ENCODE peak calls at places on chromosomes 5 and 9, in nine cellular contexts. One of them, this sample, is unnamed.

GRCh38 chr5:38662088-38662487 is 105.6 kb upstream of the LIFR start:
- DNase-seq in transverse colon: no peak
- DNase-seq in HCT116: no peak
- DNase-seq in thyroid gland: no peak
- DNase-seq in body of pancreas: no peak
- DNase-seq in spleen: no peak
- DNase-seq in HepG2: no peak
- DNase-seq in stomach: no peak
- DNase-seq in esophagus squamous epithelium: no peak
- DNase-seq in this sample: no peak

GRCh38 chr5:138945421-138946240 is 70.5 kb upstream of the LRRTM2 start:
- DNase-seq in transverse colon: no peak
- DNase-seq in HCT116: no peak
- DNase-seq in thyroid gland: no peak
- DNase-seq in body of pancreas: no peak
- DNase-seq in spleen: peak; percentile 73
- DNase-seq in HepG2: no peak
- DNase-seq in stomach: no peak
- DNase-seq in esophagus squamous epithelium: no peak
- DNase-seq in this sample: no peak

GRCh38 chr5:56325039-56325438 is 91.9 kb upstream of the ANKRD55 start:
- DNase-seq in transverse colon: no peak
- DNase-seq in HCT116: no peak
- DNase-seq in thyroid gland: no peak
- DNase-seq in body of pancreas: no peak
- DNase-seq in spleen: no peak
- DNase-seq in HepG2: no peak
- DNase-seq in stomach: no peak
- DNase-seq in esophagus squamous epithelium: no peak
- DNase-seq in this sample: no peak

GRCh38 chr5:143938230-143938629 is 126.3 kb downstream of the HMHB1 start:
- DNase-seq in transverse colon: no peak
- DNase-seq in HCT116: no peak
- DNase-seq in thyroid gland: no peak
- DNase-seq in body of pancreas: no peak
- DNase-seq in spleen: no peak
- DNase-seq in HepG2: no peak
- DNase-seq in stomach: no peak
- DNase-seq in esophagus squamous epithelium: no peak
- DNase-seq in this sample: no peak

GRCh38 chr9:120737411-120737810 is 23.1 kb upstream of the MEGF9 start:
- DNase-seq in transverse colon: no peak
- DNase-seq in HCT116: no peak
- DNase-seq in thyroid gland: no peak
- DNase-seq in body of pancreas: no peak
- DNase-seq in spleen: no peak
- DNase-seq in HepG2: no peak
- DNase-seq in stomach: no peak
- DNase-seq in esophagus squamous epithelium: no peak
- DNase-seq in this sample: no peak

GRCh38 chr9:128265348-128265847 is 10.4 kb downstream of the GOLGA2 start:
- DNase-seq in transverse colon: no peak
- DNase-seq in HCT116: no peak
- DNase-seq in thyroid gland: no peak
- DNase-seq in body of pancreas: no peak
- DNase-seq in spleen: no peak
- DNase-seq in HepG2: no peak
- DNase-seq in stomach: no peak
- DNase-seq in esophagus squamous epithelium: no peak
- DNase-seq in this sample: no peak

GRCh38 chr5:134958755-134959154 is 9.0 kb upstream of the CATSPER3 start:
- DNase-seq in transverse colon: no peak
- DNase-seq in HCT116: no peak
- DNase-seq in thyroid gland: no peak
- DNase-seq in body of pancreas: no peak
- DNase-seq in spleen: no peak
- DNase-seq in HepG2: peak; percentile 73
- DNase-seq in stomach: no peak
- DNase-seq in esophagus squamous epithelium: no peak
- DNase-seq in this sample: no peak

GRCh38 chr5:54313311-54314270 is 3.2 kb upstream of the ARL15 start:
- DNase-seq in transverse colon: no peak
- DNase-seq in HCT116: no peak
- DNase-seq in thyroid gland: no peak
- DNase-seq in body of pancreas: no peak
- DNase-seq in spleen: no peak
- DNase-seq in HepG2: no peak
- DNase-seq in stomach: no peak
- DNase-seq in esophagus squamous epithelium: no peak
- DNase-seq in this sample: no peak

GRCh38 chr5:124650960-124651662 is 95.3 kb downstream of the ZNF608 start:
- DNase-seq in transverse colon: no peak
- DNase-seq in HCT116: no peak
- DNase-seq in thyroid gland: no peak
- DNase-seq in body of pancreas: no peak
- DNase-seq in spleen: no peak
- DNase-seq in HepG2: no peak
- DNase-seq in stomach: no peak
- DNase-seq in esophagus squamous epithelium: no peak
- DNase-seq in this sample: peak; percentile 21

GRCh38 chr5:124652892-124653441 is 93.5 kb downstream of the ZNF608 start:
- DNase-seq in transverse colon: no peak
- DNase-seq in HCT116: no peak
- DNase-seq in thyroid gland: no peak
- DNase-seq in body of pancreas: no peak
- DNase-seq in spleen: no peak
- DNase-seq in HepG2: no peak
- DNase-seq in stomach: no peak
- DNase-seq in esophagus squamous epithelium: no peak
- DNase-seq in this sample: no peak

GRCh38 chr5:124652514-124652819 is 94.0 kb downstream of the ZNF608 start:
- DNase-seq in transverse colon: no peak
- DNase-seq in HCT116: no peak
- DNase-seq in thyroid gland: no peak
- DNase-seq in body of pancreas: no peak
- DNase-seq in spleen: no peak
- DNase-seq in HepG2: no peak
- DNase-seq in stomach: no peak
- DNase-seq in esophagus squamous epithelium: no peak
- DNase-seq in this sample: no peak

GRCh38 chr5:124649548-124650501 is 96.6 kb downstream of the ZNF608 start:
- DNase-seq in transverse colon: peak; percentile 84
- DNase-seq in HCT116: no peak
- DNase-seq in thyroid gland: peak; percentile 46
- DNase-seq in body of pancreas: peak; percentile 65
- DNase-seq in spleen: peak; percentile 95
- DNase-seq in HepG2: no peak
- DNase-seq in stomach: peak; percentile 77
- DNase-seq in esophagus squamous epithelium: peak; percentile 41
- DNase-seq in this sample: no peak

DNA sequence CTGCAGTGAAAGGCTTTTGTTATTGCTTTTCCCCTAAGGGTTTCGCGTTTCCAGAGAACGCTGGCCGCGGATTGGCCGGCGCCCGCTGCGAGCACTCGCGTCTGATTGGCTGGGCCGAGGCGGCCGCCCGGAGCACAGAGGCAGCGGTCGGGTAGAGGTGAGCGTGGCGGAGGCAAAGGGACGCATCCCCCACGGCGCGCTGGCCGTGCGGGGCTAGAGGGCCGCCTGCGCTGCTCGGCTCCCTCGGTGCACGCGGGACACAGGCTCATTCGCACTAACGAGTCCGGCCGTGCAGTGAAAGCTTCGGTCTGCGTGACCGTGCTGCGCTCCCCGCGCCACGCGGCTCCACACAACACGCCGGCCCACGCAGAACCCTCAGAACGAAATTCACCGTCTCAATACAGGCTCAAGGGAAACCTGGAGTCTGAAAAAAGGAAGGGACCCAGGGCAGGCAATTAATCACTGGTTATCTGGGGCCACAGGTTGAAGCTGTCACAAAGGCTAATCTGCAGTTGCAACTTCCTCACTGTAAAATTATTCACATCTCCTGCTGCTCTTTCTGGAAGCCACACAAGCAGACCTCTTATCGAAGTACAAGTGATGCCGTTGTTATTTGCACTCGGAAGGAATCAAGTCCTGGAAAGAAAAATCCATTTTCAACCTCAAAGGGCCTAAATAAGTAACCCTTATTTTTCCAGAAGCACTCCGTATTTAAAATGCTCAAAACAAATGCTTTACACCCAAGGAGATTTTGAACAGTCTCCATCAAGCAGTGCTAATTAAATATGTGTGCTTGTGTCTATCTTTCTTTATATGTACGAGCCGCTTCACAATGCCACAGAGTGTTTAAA is 94.6 kb downstream of the ZNF608 start:
- DNase-seq in transverse colon: peak; percentile 86
- DNase-seq in HCT116: no peak
- DNase-seq in thyroid gland: peak; percentile 85
- DNase-seq in body of pancreas: peak; percentile 80
- DNase-seq in spleen: peak; percentile 92
- DNase-seq in HepG2: peak; percentile 52
- DNase-seq in stomach: peak; percentile 82
- DNase-seq in esophagus squamous epithelium: no peak
- DNase-seq in this sample: peak; percentile 92
- TF ChIP-seq POLR2A in transverse colon: peak; percentile 74
- TF ChIP-seq POLR2A in HCT116: peak; percentile 31
- TF ChIP-seq POLR2A in thyroid gland: no peak
- TF ChIP-seq POLR2A in body of pancreas: peak; percentile 78
- TF ChIP-seq POLR2A in spleen: no peak
- TF ChIP-seq POLR2A in HepG2: peak; percentile 27
- TF ChIP-seq POLR2A in stomach: no peak
- TF ChIP-seq POLR2A in esophagus squamous epithelium: peak; percentile 57
- TF ChIP-seq POLR2A in this sample: no peak

GRCh38 chr9:14321517-14322125 is 7.7 kb upstream of the NFIB start:
- DNase-seq in transverse colon: no peak
- DNase-seq in HCT116: no peak
- DNase-seq in thyroid gland: no peak
- DNase-seq in body of pancreas: no peak
- DNase-seq in spleen: no peak
- DNase-seq in HepG2: no peak
- DNase-seq in stomach: no peak
- DNase-seq in esophagus squamous epithelium: no peak
- DNase-seq in this sample: no peak

GRCh38 chr9:14320272-14321245 is 6.6 kb upstream of the NFIB start:
- DNase-seq in transverse colon: peak; percentile 22
- DNase-seq in HCT116: no peak
- DNase-seq in thyroid gland: peak; percentile 35
- DNase-seq in body of pancreas: no peak
- DNase-seq in spleen: no peak
- DNase-seq in HepG2: no peak
- DNase-seq in stomach: peak; percentile 43
- DNase-seq in esophagus squamous epithelium: no peak
- DNase-seq in this sample: no peak

GRCh38 chr9:14323083-14323968 is 9.4 kb upstream of the NFIB start:
- DNase-seq in transverse colon: no peak
- DNase-seq in HCT116: no peak
- DNase-seq in thyroid gland: no peak
- DNase-seq in body of pancreas: no peak
- DNase-seq in spleen: no peak
- DNase-seq in HepG2: no peak
- DNase-seq in stomach: no peak
- DNase-seq in esophagus squamous epithelium: no peak
- DNase-seq in this sample: no peak

GRCh38 chr9:14323969-14324366 is 10.0 kb upstream of the NFIB start:
- DNase-seq in transverse colon: no peak
- DNase-seq in HCT116: no peak
- DNase-seq in thyroid gland: no peak
- DNase-seq in body of pancreas: no peak
- DNase-seq in spleen: no peak
- DNase-seq in HepG2: no peak
- DNase-seq in stomach: no peak
- DNase-seq in esophagus squamous epithelium: no peak
- DNase-seq in this sample: no peak

DNA sequence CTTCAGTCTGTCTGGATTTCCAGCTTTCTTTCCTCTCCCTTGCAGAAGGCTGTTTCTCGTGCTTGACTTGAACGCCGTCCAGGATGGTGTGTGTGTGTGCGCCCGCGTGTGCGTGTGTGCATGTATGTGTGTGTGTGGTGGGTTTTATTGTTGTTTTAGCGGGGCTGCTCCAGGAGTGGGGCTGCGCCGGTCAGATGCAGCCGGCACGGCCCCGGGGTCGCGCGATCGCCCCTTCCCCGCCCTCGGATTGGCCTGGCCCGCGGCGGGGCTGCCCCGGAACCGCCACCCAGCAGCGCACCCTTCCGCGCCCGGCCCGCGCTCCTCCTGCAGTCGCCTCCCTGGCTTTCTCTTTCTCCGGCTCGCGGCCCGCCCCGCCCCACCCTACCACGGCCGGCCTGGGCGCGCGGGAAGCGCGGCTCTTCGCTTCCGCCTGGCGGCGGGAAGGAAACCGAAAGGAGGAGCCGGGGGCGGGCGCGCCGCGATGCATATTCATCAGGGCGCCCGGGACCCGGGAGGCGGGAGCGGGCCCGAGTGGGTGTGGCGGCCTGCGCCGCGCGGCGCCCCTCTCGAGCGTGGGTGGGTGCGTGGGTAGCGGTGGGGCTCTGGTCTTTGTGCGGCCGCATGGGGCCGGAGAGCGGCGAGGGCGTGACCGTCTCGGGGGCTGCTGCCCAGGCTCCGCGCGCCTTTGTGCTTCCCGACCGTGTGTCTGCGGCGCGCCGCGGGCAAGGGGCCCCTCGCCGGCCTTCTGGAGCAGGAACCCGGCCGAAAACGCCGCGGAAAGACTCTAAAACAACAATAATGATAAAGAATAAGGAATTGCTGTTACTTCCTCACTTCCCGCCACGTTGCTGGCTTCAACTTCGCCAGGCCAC is 8.5 kb upstream of the NFIB start:
- DNase-seq in transverse colon: peak; percentile 93
- DNase-seq in HCT116: peak; percentile 56
- DNase-seq in thyroid gland: peak; percentile 94
- DNase-seq in body of pancreas: peak; percentile 91
- DNase-seq in spleen: peak; percentile 92
- DNase-seq in HepG2: peak; percentile 71
- DNase-seq in stomach: peak; percentile 94
- DNase-seq in esophagus squamous epithelium: peak; percentile 54
- DNase-seq in this sample: peak; percentile 97
- TF ChIP-seq CTCF in transverse colon: peak; percentile 54
- TF ChIP-seq CTCF in HCT116: no peak
- TF ChIP-seq CTCF in thyroid gland: peak; percentile 28
- TF ChIP-seq CTCF in body of pancreas: peak; percentile 58
- TF ChIP-seq CTCF in spleen: peak; percentile 51
- TF ChIP-seq CTCF in HepG2: peak; percentile 64
- TF ChIP-seq CTCF in stomach: peak; percentile 53
- TF ChIP-seq CTCF in esophagus squamous epithelium: peak; percentile 71
- TF ChIP-seq CTCF in this sample: peak; percentile 65

DNA sequence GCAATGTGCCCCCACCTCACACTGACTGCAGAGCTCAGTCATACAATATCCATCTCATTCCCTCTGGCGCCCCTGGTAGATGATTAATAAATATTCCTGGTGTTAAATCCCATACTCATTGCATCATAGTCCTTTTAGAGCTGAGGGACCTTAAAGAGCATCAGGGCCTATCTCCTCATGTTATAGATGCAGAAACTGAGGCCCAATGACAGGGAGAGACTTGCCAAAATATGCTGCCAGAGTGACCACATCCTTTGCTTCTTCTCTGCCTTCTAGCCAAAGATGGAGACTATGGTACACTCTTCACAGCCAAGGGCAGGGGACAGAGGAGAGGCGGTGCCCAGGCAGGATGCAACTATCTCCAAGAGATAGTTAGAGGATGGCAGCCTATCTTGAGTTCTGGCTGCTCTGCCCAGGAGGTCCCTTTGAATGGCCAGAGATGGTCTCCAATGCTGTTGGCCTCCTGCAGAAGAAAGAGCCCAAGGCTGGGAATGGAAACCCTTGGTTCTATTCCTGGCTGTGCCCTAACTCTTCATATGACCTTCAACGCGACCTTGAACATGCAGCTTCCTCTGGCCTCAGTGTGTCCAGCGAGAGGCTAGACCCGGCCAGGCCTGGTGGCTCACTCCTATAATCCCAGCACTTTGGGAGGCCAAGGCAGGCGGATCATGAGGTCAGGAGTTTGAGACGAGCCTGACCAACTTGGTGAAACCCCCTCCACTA is 36.3 kb upstream of the IL17B start:
- DNase-seq in transverse colon: no peak
- DNase-seq in HCT116: no peak
- DNase-seq in thyroid gland: no peak
- DNase-seq in body of pancreas: no peak
- DNase-seq in spleen: no peak
- DNase-seq in HepG2: no peak
- DNase-seq in stomach: no peak
- DNase-seq in esophagus squamous epithelium: no peak
- DNase-seq in this sample: no peak
- TF ChIP-seq POLR2A in transverse colon: no peak
- TF ChIP-seq POLR2A in HCT116: no peak
- TF ChIP-seq POLR2A in thyroid gland: no peak
- TF ChIP-seq POLR2A in body of pancreas: no peak
- TF ChIP-seq POLR2A in spleen: no peak
- TF ChIP-seq POLR2A in HepG2: no peak
- TF ChIP-seq POLR2A in stomach: no peak
- TF ChIP-seq POLR2A in esophagus squamous epithelium: no peak
- TF ChIP-seq POLR2A in this sample: no peak

GRCh38 chr5:173625686-173626500 is 9.4 kb upstream of the BOD1 start:
- DNase-seq in transverse colon: no peak
- DNase-seq in HCT116: no peak
- DNase-seq in thyroid gland: no peak
- DNase-seq in body of pancreas: no peak
- DNase-seq in spleen: no peak
- DNase-seq in HepG2: no peak
- DNase-seq in stomach: no peak
- DNase-seq in esophagus squamous epithelium: no peak
- DNase-seq in this sample: no peak
- TF ChIP-seq CTCF in transverse colon: no peak
- TF ChIP-seq CTCF in HCT116: no peak
- TF ChIP-seq CTCF in thyroid gland: no peak
- TF ChIP-seq CTCF in body of pancreas: no peak
- TF ChIP-seq CTCF in spleen: no peak
- TF ChIP-seq CTCF in HepG2: peak; percentile 39
- TF ChIP-seq CTCF in stomach: no peak
- TF ChIP-seq CTCF in esophagus squamous epithelium: no peak
- TF ChIP-seq CTCF in this sample: no peak